ENCODE peak calls at places on chromosome 21, in six cellular contexts. One of them, this sample, is unnamed.

GRCh38 chr21:32008714-32009113 is 135.9 kb downstream of the HUNK start:
- DNase-seq in hepatocyte: no peak
- DNase-seq in OCI-LY7: no peak
- DNase-seq in NB4: no peak
- DNase-seq in brain microvascular endothelial cell: no peak
- DNase-seq in right lobe of liver: no peak
- DNase-seq in this sample: no peak

GRCh38 chr21:25002676-25003075 is 604.6 kb downstream of the MRPL39 start:
- DNase-seq in NB4: no peak
- DNase-seq in OCI-LY7: no peak
- DNase-seq in brain microvascular endothelial cell: no peak
- DNase-seq in right lobe of liver: no peak
- DNase-seq in hepatocyte: no peak
- DNase-seq in this sample: no peak

GRCh38 chr21:17577701-17578100 is 35.0 kb downstream of the BTG3 start:
- DNase-seq in OCI-LY7: no peak
- DNase-seq in brain microvascular endothelial cell: no peak
- DNase-seq in right lobe of liver: no peak
- DNase-seq in hepatocyte: no peak
- DNase-seq in NB4: no peak
- DNase-seq in this sample: no peak

GRCh38 chr21:29322570-29322957 is 23.8 kb downstream of the BACH1 start:
- DNase-seq in OCI-LY7: no peak
- DNase-seq in hepatocyte: no peak
- DNase-seq in brain microvascular endothelial cell: no peak
- DNase-seq in NB4: no peak
- DNase-seq in right lobe of liver: no peak
- DNase-seq in this sample: no peak

GRCh38 chr21:15543473-15543872 is 186.3 kb upstream of the USP25 start:
- DNase-seq in hepatocyte: no peak
- DNase-seq in brain microvascular endothelial cell: no peak
- DNase-seq in NB4: peak
- DNase-seq in OCI-LY7: no peak
- DNase-seq in right lobe of liver: no peak
- DNase-seq in this sample: no peak

GRCh38 chr21:26124421-26124833 is 46.1 kb downstream of the APP start:
- DNase-seq in brain microvascular endothelial cell: peak
- DNase-seq in right lobe of liver: no peak
- DNase-seq in NB4: no peak
- DNase-seq in hepatocyte: peak
- DNase-seq in OCI-LY7: no peak
- DNase-seq in this sample: peak

GRCh38 chr21:27060190-27060589 is 93.3 kb upstream of the ADAMTS5 start:
- DNase-seq in hepatocyte: no peak
- DNase-seq in right lobe of liver: no peak
- DNase-seq in NB4: no peak
- DNase-seq in OCI-LY7: no peak
- DNase-seq in brain microvascular endothelial cell: no peak
- DNase-seq in this sample: peak

GRCh38 chr21:16117851-16118592 is 388.2 kb downstream of the USP25 start:
- DNase-seq in OCI-LY7: no peak
- DNase-seq in hepatocyte: peak
- DNase-seq in right lobe of liver: no peak
- DNase-seq in NB4: no peak
- DNase-seq in brain microvascular endothelial cell: peak
- DNase-seq in this sample: peak

GRCh38 chr21:36163780-36164426 is 7.3 kb downstream of the DOP1B start:
- DNase-seq in hepatocyte: no peak
- DNase-seq in OCI-LY7: no peak
- DNase-seq in NB4: peak
- DNase-seq in brain microvascular endothelial cell: no peak
- DNase-seq in right lobe of liver: no peak
- DNase-seq in this sample: no peak

DNA sequence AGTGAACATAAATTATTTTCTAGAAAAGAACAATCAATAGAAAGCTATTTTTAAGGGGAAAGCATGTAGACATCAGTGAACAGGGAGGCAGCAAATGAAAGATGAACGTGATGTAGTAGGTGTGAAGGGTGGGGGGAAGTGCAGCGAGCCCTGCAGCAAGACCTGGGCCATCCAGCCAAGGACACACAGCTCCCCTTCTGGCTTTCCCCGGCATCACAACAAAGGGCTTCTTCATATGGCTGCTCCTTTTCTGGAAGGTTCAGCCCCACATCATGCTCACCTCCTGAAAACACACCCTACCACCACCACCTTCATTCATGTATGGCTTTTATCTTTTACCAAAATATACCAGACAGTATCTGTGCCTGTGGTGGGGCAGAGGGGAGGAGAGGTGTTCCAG is 109.1 kb upstream of the ETS2 start:
- DNase-seq in hepatocyte: no peak
- DNase-seq in OCI-LY7: no peak
- DNase-seq in brain microvascular endothelial cell: no peak
- DNase-seq in NB4: no peak
- DNase-seq in right lobe of liver: no peak
- DNase-seq in this sample: no peak
- TF ChIP-seq CTCF in hepatocyte: no peak
- TF ChIP-seq CTCF in OCI-LY7: no peak
- TF ChIP-seq CTCF in brain microvascular endothelial cell: peak
- TF ChIP-seq CTCF in NB4: no peak
- TF ChIP-seq CTCF in right lobe of liver: no peak
- TF ChIP-seq CTCF in this sample: no peak

GRCh38 chr21:33828577-33828976 is 87.0 kb downstream of the ATP5PO start:
- DNase-seq in hepatocyte: no peak
- DNase-seq in NB4: no peak
- DNase-seq in right lobe of liver: no peak
- DNase-seq in brain microvascular endothelial cell: no peak
- DNase-seq in OCI-LY7: no peak
- DNase-seq in this sample: no peak

GRCh38 chr21:33824156-33824941 is 91.3 kb downstream of the ATP5PO start:
- DNase-seq in right lobe of liver: no peak
- DNase-seq in OCI-LY7: no peak
- DNase-seq in NB4: no peak
- DNase-seq in brain microvascular endothelial cell: no peak
- DNase-seq in hepatocyte: no peak
- DNase-seq in this sample: no peak

GRCh38 chr21:33828083-33828482 is 87.5 kb downstream of the ATP5PO start:
- DNase-seq in OCI-LY7: no peak
- DNase-seq in NB4: no peak
- DNase-seq in hepatocyte: no peak
- DNase-seq in brain microvascular endothelial cell: no peak
- DNase-seq in right lobe of liver: no peak
- DNase-seq in this sample: no peak

GRCh38 chr21:33825419-33825818 is 90.2 kb downstream of the ATP5PO start:
- DNase-seq in brain microvascular endothelial cell: no peak
- DNase-seq in right lobe of liver: no peak
- DNase-seq in hepatocyte: no peak
- DNase-seq in OCI-LY7: no peak
- DNase-seq in NB4: no peak
- DNase-seq in this sample: no peak

GRCh38 chr21:33825898-33826297 is 89.7 kb downstream of the ATP5PO start:
- DNase-seq in right lobe of liver: no peak
- DNase-seq in OCI-LY7: no peak
- DNase-seq in brain microvascular endothelial cell: no peak
- DNase-seq in NB4: no peak
- DNase-seq in hepatocyte: no peak
- DNase-seq in this sample: peak
- H3K4me3 ChIP-seq in right lobe of liver: no peak
- H3K4me3 ChIP-seq in OCI-LY7: no peak
- H3K4me3 ChIP-seq in brain microvascular endothelial cell: no peak
- H3K4me3 ChIP-seq in NB4: no peak
- H3K4me3 ChIP-seq in hepatocyte: no peak
- H3K4me3 ChIP-seq in this sample: no peak

GRCh38 chr21:37393030-37393429 is 26.5 kb downstream of the DYRK1A start:
- DNase-seq in right lobe of liver: no peak
- DNase-seq in brain microvascular endothelial cell: no peak
- DNase-seq in NB4: no peak
- DNase-seq in OCI-LY7: no peak
- DNase-seq in hepatocyte: no peak
- DNase-seq in this sample: no peak

GRCh38 chr21:37402251-37402867 is 35.8 kb downstream of the DYRK1A start:
- DNase-seq in hepatocyte: no peak
- DNase-seq in right lobe of liver: no peak
- DNase-seq in NB4: no peak
- DNase-seq in OCI-LY7: no peak
- DNase-seq in brain microvascular endothelial cell: no peak
- DNase-seq in this sample: no peak

GRCh38 chr21:37398697-37399096 is 32.1 kb downstream of the DYRK1A start:
- DNase-seq in hepatocyte: no peak
- DNase-seq in right lobe of liver: no peak
- DNase-seq in brain microvascular endothelial cell: no peak
- DNase-seq in OCI-LY7: no peak
- DNase-seq in NB4: no peak
- DNase-seq in this sample: no peak

GRCh38 chr21:37393786-37394185 is 27.2 kb downstream of the DYRK1A start:
- DNase-seq in right lobe of liver: no peak
- DNase-seq in OCI-LY7: no peak
- DNase-seq in NB4: no peak
- DNase-seq in brain microvascular endothelial cell: no peak
- DNase-seq in hepatocyte: no peak
- DNase-seq in this sample: no peak

GRCh38 chr21:37396855-37397254 is 30.3 kb downstream of the DYRK1A start:
- DNase-seq in hepatocyte: no peak
- DNase-seq in right lobe of liver: no peak
- DNase-seq in brain microvascular endothelial cell: no peak
- DNase-seq in OCI-LY7: no peak
- DNase-seq in NB4: no peak
- DNase-seq in this sample: no peak
- TF ChIP-seq CTCF in hepatocyte: no peak
- TF ChIP-seq CTCF in right lobe of liver: no peak
- TF ChIP-seq CTCF in brain microvascular endothelial cell: no peak
- TF ChIP-seq CTCF in OCI-LY7: no peak
- TF ChIP-seq CTCF in NB4: no peak
- TF ChIP-seq CTCF in this sample: no peak

GRCh38 chr21:38897532-38898421 is 92.0 kb downstream of the ETS2 start:
- DNase-seq in brain microvascular endothelial cell: no peak
- DNase-seq in OCI-LY7: peak
- DNase-seq in right lobe of liver: no peak
- DNase-seq in hepatocyte: no peak
- DNase-seq in NB4: no peak
- DNase-seq in this sample: no peak
- H3K4me3 ChIP-seq in brain microvascular endothelial cell: no peak
- H3K4me3 ChIP-seq in OCI-LY7: no peak
- H3K4me3 ChIP-seq in right lobe of liver: no peak
- H3K4me3 ChIP-seq in hepatocyte: no peak
- H3K4me3 ChIP-seq in NB4: no peak
- H3K4me3 ChIP-seq in this sample: no peak

DNA sequence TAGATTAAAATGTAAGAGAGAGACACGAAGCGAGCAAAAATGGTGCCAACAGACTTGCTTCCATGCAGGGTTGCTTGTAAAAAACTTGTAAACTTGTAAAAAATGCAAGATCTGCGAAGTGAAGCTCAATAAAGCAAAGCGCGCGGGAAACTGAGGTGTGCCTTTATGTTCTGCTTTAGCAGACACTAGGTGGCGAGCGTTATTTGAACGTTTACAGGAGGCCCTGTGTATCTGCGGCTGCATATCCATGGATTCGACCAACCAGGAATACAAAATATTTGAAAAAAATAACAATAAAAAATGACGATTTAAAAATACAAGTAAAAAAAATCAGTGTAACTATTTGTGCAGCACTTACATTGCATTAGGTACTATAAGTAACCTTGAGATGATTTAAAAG is 1.5 kb downstream of the UBE2G2 start:
- DNase-seq in brain microvascular endothelial cell: no peak
- DNase-seq in right lobe of liver: no peak
- DNase-seq in OCI-LY7: peak
- DNase-seq in hepatocyte: peak
- DNase-seq in NB4: peak
- DNase-seq in this sample: peak
- TF ChIP-seq CTCF in brain microvascular endothelial cell: peak
- TF ChIP-seq CTCF in right lobe of liver: no peak
- TF ChIP-seq CTCF in OCI-LY7: peak
- TF ChIP-seq CTCF in hepatocyte: peak
- TF ChIP-seq CTCF in NB4: peak
- TF ChIP-seq CTCF in this sample: peak

GRCh38 chr21:22374218-22374969 is 1376.2 kb downstream of the NCAM2 start:
- DNase-seq in right lobe of liver: no peak
- DNase-seq in NB4: no peak
- DNase-seq in hepatocyte: peak
- DNase-seq in brain microvascular endothelial cell: no peak
- DNase-seq in OCI-LY7: no peak
- DNase-seq in this sample: no peak
- H3K4me3 ChIP-seq in right lobe of liver: no peak
- H3K4me3 ChIP-seq in NB4: no peak
- H3K4me3 ChIP-seq in hepatocyte: no peak
- H3K4me3 ChIP-seq in brain microvascular endothelial cell: no peak
- H3K4me3 ChIP-seq in OCI-LY7: no peak
- H3K4me3 ChIP-seq in this sample: no peak

GRCh38 chr21:42232176-42232825 is 13.4 kb downstream of the ABCG1 start:
- DNase-seq in NB4: no peak
- DNase-seq in brain microvascular endothelial cell: no peak
- DNase-seq in OCI-LY7: peak
- DNase-seq in right lobe of liver: no peak
- DNase-seq in hepatocyte: no peak
- DNase-seq in this sample: no peak

GRCh38 chr21:42234026-42234425 is 15.1 kb downstream of the ABCG1 start:
- DNase-seq in OCI-LY7: no peak
- DNase-seq in brain microvascular endothelial cell: no peak
- DNase-seq in NB4: no peak
- DNase-seq in right lobe of liver: no peak
- DNase-seq in hepatocyte: no peak
- DNase-seq in this sample: no peak

GRCh38 chr21:42231761-42232160 is 12.8 kb downstream of the ABCG1 start:
- DNase-seq in OCI-LY7: no peak
- DNase-seq in NB4: no peak
- DNase-seq in brain microvascular endothelial cell: no peak
- DNase-seq in hepatocyte: no peak
- DNase-seq in right lobe of liver: no peak
- DNase-seq in this sample: no peak

GRCh38 chr21:42234464-42235241 is 15.7 kb downstream of the ABCG1 start:
- DNase-seq in brain microvascular endothelial cell: peak
- DNase-seq in hepatocyte: peak
- DNase-seq in OCI-LY7: peak
- DNase-seq in right lobe of liver: peak
- DNase-seq in NB4: peak
- DNase-seq in this sample: peak

GRCh38 chr21:42233067-42233981 is 14.4 kb downstream of the ABCG1 start:
- DNase-seq in right lobe of liver: peak
- DNase-seq in NB4: peak
- DNase-seq in brain microvascular endothelial cell: peak
- DNase-seq in OCI-LY7: peak
- DNase-seq in hepatocyte: peak
- DNase-seq in this sample: peak
- TF ChIP-seq CTCF in right lobe of liver: no peak
- TF ChIP-seq CTCF in NB4: peak
- TF ChIP-seq CTCF in brain microvascular endothelial cell: peak
- TF ChIP-seq CTCF in OCI-LY7: peak
- TF ChIP-seq CTCF in hepatocyte: peak
- TF ChIP-seq CTCF in this sample: peak

GRCh38 chr21:45555251-45555556 is 13.0 kb upstream of the SLC19A1 start:
- DNase-seq in right lobe of liver: no peak
- DNase-seq in NB4: no peak
- DNase-seq in brain microvascular endothelial cell: no peak
- DNase-seq in OCI-LY7: no peak
- DNase-seq in hepatocyte: no peak
- DNase-seq in this sample: no peak
- H3K4me3 ChIP-seq in right lobe of liver: peak
- H3K4me3 ChIP-seq in NB4: no peak
- H3K4me3 ChIP-seq in brain microvascular endothelial cell: peak
- H3K4me3 ChIP-seq in OCI-LY7: peak
- H3K4me3 ChIP-seq in hepatocyte: no peak
- H3K4me3 ChIP-seq in this sample: peak

This sample was measured in fibroblast of villous mesenchyme.